ENCODE peak calls at places on chromosome 11, in six cellular contexts. S, V, R, U, L and K are unnamed samples.
A peak's percentile ranks its signal among the peaks of the same experiment; 100 is the strongest.

GRCh38 chr11:58573451-58574104 is 2.1 kb downstream of the LPXN start:
- DNase-seq in R (peak; percentile 96), V (no peak), U (no peak), L (peak; percentile 85), S (peak; percentile 24), K (peak; percentile 83)

GRCh38 chr11:128928400-128928799 is 14.3 kb downstream of the TP53AIP1 start:
- DNase-seq in V (no peak), L (peak; percentile 24), U (no peak), S (no peak), R (no peak), K (no peak)

GRCh38 chr11:12856338-12856737 is 152.8 kb upstream of the RASSF10 start:
- DNase-seq in U (no peak), V (no peak), S (no peak), L (no peak), R (no peak), K (no peak)

GRCh38 chr11:122322369-122322768 is 206.4 kb upstream of the BLID start:
- DNase-seq in U (no peak), L (peak; percentile 74), V (no peak), S (no peak), R (no peak), K (peak; percentile 59)

GRCh38 chr11:62012451-62013265 is 45.2 kb upstream of the FTH1 start:
- DNase-seq in U (no peak), V (no peak), L (peak; percentile 42), S (peak; percentile 41), R (peak; percentile 94), K (peak; percentile 42)

GRCh38 chr11:70641366-70641765 is 243.0 kb downstream of the CTTN start:
- DNase-seq in L (no peak), S (no peak), R (no peak), V (no peak), U (no peak), K (no peak)

GRCh38 chr11:128424867-128425285 is 162.5 kb downstream of the ETS1 start:
- DNase-seq in R (no peak), S (no peak), V (no peak), U (no peak), L (peak; percentile 66), K (no peak)

GRCh38 chr11:44301856-44302231 is 8.1 kb downstream of the ALX4 start:
- DNase-seq in R (peak; percentile 44), L (no peak), U (no peak), V (peak; percentile 7), S (peak; percentile 87), K (no peak)

GRCh38 chr11:95364324-95365295 is 133.6 kb upstream of the SESN3 start:
- DNase-seq in R (peak; percentile 73), U (no peak), S (peak; percentile 36), V (no peak), L (no peak), K (peak; percentile 54)

GRCh38 chr11:128472128-128473110 is 114.9 kb downstream of the ETS1 start:
- DNase-seq in V (no peak), R (peak; percentile 77), S (no peak), L (peak; percentile 79), U (no peak), K (peak; percentile 65)

GRCh38 chr11:105763594-105763993 is 153.7 kb downstream of the GRIA4 start:
- DNase-seq in U (no peak), R (no peak), V (no peak), L (no peak), S (no peak), K (no peak)

GRCh38 chr11:134751161-134751560 is 339.1 kb upstream of the B3GAT1 start:
- DNase-seq in R (no peak), V (no peak), U (no peak), S (no peak), L (no peak), K (no peak)

GRCh38 chr11:134150195-134150903 is 73.4 kb downstream of the NCAPD3 start:
- DNase-seq in V (no peak), S (no peak), R (no peak), U (no peak), L (no peak), K (no peak)

DNA sequence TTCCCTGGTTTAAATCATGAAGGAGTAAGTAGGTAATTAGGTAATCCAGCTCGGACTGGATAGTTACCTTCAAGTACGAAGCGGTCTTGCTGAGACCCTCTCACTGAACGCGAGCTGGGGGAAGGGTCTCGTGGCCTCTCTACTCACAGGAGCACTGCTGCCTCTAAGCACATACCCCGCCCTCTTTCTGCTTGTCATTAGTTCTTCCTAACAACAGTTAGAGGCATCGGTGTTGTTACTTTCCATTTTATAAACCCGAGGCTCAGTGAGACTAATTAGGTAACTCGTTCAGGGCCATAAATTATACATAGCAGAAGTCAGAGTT is 230.8 kb downstream of the ST3GAL4 start:
- DNase-seq in L (no peak), V (no peak), R (no peak), S (no peak), U (no peak), K (no peak)
- H3K4me3 ChIP-seq in L (peak overlapping the region; percentile 3), V (no peak overlapping the region), R (no peak overlapping the region), S (no peak overlapping the region), U (no peak overlapping the region), K (no peak overlapping the region)

DNA sequence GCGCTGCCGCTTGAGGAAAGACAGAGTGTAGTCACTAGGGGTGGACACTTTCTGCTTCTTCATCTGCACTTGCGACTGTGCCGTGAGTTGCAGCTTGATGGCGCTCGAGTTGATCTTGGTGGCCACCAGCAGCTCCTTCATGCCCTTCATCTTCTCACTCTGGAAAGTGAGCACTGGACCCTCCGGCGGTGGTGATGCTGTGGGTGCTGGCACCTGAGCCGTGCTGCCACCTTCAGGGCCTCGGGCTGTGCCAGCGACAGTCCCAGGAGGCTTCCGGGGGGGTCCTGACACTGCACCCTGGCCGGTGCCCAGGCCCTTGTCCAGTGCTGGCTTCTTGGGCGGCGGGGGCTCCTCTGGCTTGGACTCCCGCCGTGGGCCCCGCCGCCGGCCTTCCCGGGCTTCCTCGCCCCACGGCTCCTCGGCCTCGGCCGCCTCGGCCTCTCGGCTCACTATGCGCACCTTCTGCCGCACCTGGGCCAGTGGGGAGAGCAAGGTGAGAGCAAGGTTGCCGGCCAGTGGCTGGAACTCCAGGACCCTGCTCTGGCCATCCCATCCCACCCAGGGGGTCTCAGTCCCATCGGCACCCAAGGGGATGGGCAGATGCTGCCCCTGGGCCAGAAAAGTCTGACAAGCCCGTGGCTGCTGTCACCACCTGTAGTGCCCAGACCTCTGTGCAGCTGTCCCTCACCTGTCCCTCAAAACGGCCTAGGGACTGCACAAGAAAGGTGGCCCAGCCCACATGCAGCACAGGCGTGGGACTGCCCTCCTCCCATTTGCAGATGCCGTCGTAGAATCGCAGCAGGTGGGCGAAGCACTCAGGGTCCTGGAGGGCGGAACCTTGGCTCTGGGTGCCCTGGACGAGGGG is 1.6 kb upstream of the MAP4K2 start:
- DNase-seq in L (no peak), V (no peak), U (no peak), S (no peak), R (no peak), K (no peak)
- H3K4me2 ChIP-seq in L (no peak overlapping the region), V (peak overlapping the region; percentile 87), U (no peak overlapping the region), S (peak overlapping the region; percentile 73), R (peak overlapping the region; percentile 91), K (peak overlapping the region; percentile 91)

GRCh38 chr11:1782831-1783724 is 19.4 kb upstream of the CTSD start:
- DNase-seq in S (no peak), L (peak; percentile 52), V (no peak), R (peak; percentile 56), U (no peak), K (peak; percentile 50)
- H3K4me3 ChIP-seq in S (no peak overlapping the region), L (no peak overlapping the region), V (no peak overlapping the region), R (peak overlapping the region; percentile 46), U (no peak overlapping the region), K (no peak overlapping the region)

GRCh38 chr11:67613960-67614715 is 7.4 kb downstream of the NDUFV1 start:
- DNase-seq in R (peak; percentile 53), S (no peak), V (peak; percentile 15), U (peak; percentile 69), L (peak; percentile 13), K (no peak)

GRCh38 chr11:67616431-67617242 is 9.9 kb downstream of the NDUFV1 start:
- DNase-seq in S (no peak), R (no peak), U (no peak), V (no peak), L (no peak), K (no peak)

GRCh38 chr11:67615455-67616430 is 9.0 kb downstream of the NDUFV1 start:
- DNase-seq in S (peak; percentile 71), R (peak; percentile 62), U (no peak), V (peak; percentile 41), L (no peak), K (no peak)

GRCh38 chr11:67614730-67615454 is 8.2 kb downstream of the NDUFV1 start:
- DNase-seq in S (no peak), V (no peak), R (no peak), L (no peak), U (no peak), K (no peak)

GRCh38 chr11:67617243-67617953 is 10.7 kb downstream of the NDUFV1 start:
- DNase-seq in S (no peak), R (no peak), U (no peak), L (no peak), V (no peak), K (no peak)
- H3K4me2 ChIP-seq in S (no peak overlapping the region), R (no peak overlapping the region), U (no peak overlapping the region), L (no peak overlapping the region), V (no peak overlapping the region), K (no peak overlapping the region)